ENCODE peak calls at places on chromosome 16, in ten cellular contexts. V, J, B, M, G, H, T, K, C and R are unnamed samples.

GRCh38 chr16:50627419-50627818 is 53.7 kb downstream of the SNX20 start:
- DNase-seq in G (peak; percentile 68), H (no peak), J (no peak), B (no peak), C (peak; percentile 51), M (peak; percentile 68), T (no peak), V (no peak), K (no peak), R (no peak)

GRCh38 chr16:68447721-68448359 is 468 bp downstream of the SMPD3 start:
- DNase-seq in M (no peak), C (peak; percentile 15), H (no peak), K (no peak), B (no peak), J (no peak), V (no peak), G (no peak), T (no peak), R (no peak)

GRCh38 chr16:49492896-49493620 is 119.5 kb downstream of the C16orf78 start:
- DNase-seq in M (no peak), C (no peak), K (peak; percentile 7), G (no peak), T (no peak), B (no peak), V (no peak), J (no peak), H (no peak), R (no peak)

GRCh38 chr16:1990336-1991134 is 765 bp downstream of the SYNGR3 start:
- DNase-seq in V (no peak), M (no peak), K (peak; percentile 64), C (peak; percentile 41), J (no peak), G (no peak), B (no peak), T (no peak), H (no peak), R (no peak)

GRCh38 chr16:30941600-30942420 is 7.1 kb upstream of the ORAI3 start:
- DNase-seq in G (peak; percentile 82), C (peak; percentile 57), H (no peak), K (peak; percentile 62), B (peak; percentile 83), V (no peak), T (peak; percentile 18), M (peak; percentile 87), J (no peak), R (no peak)

GRCh38 chr16:83958842-83959565 is 6.0 kb downstream of the OSGIN1 start:
- DNase-seq in V (no peak), T (no peak), M (no peak), K (no peak), G (no peak), J (no peak), C (no peak), H (no peak), B (no peak), R (no peak)

GRCh38 chr16:4369006-4369766 is 2.5 kb upstream of the VASN start:
- DNase-seq in T (no peak), H (no peak), B (peak; percentile 63), M (peak; percentile 62), K (no peak), V (no peak), J (no peak), C (no peak), G (peak; percentile 75), R (no peak)

GRCh38 chr16:88558457-88559442 is 11.5 kb upstream of the ZC3H18 start:
- DNase-seq in B (peak; percentile 77), K (no peak), J (no peak), M (peak; percentile 56), V (no peak), T (no peak), G (peak; percentile 73), C (no peak), H (no peak), R (no peak)

GRCh38 chr16:70737377-70738082 is 51.7 kb upstream of the MTSS2 start:
- DNase-seq in H (no peak), G (no peak), M (peak; percentile 93), K (peak; percentile 34), J (peak; percentile 97), T (no peak), B (peak; percentile 92), V (no peak), C (peak; percentile 17), R (peak; percentile 95)

GRCh38 chr16:22628994-22629393 is 118.3 kb downstream of the NPIPB5 start:
- DNase-seq in C (no peak), M (no peak), J (no peak), V (no peak), T (no peak), K (no peak), B (no peak), H (no peak), G (no peak), R (peak; percentile 83)

GRCh38 chr16:57128787-57129389 is 36.5 kb downstream of the CPNE2 start:
- DNase-seq in J (no peak), K (no peak), T (no peak), C (peak; percentile 22), H (no peak), G (no peak), M (no peak), V (no peak), B (no peak), R (no peak)

GRCh38 chr16:19810817-19811731 is 73.6 kb downstream of the GPRC5B start:
- DNase-seq in H (no peak), T (no peak), K (no peak), J (no peak), G (peak; percentile 79), C (no peak), M (peak; percentile 6), V (peak; percentile 27), B (peak; percentile 54), R (peak; percentile 34)

GRCh38 chr16:4375717-4376116 is 4.1 kb downstream of the VASN start:
- DNase-seq in K (no peak), T (no peak), G (peak; percentile 48), B (peak; percentile 69), C (no peak), J (no peak), M (peak; percentile 26), V (no peak), H (no peak), R (no peak)

GRCh38 chr16:19853973-19854876 is 30.4 kb downstream of the GPRC5B start:
- DNase-seq in B (no peak), T (no peak), V (no peak), K (no peak), M (no peak), H (no peak), J (no peak), C (no peak), G (no peak), R (no peak)

GRCh38 chr16:87860553-87861299 is 8.6 kb downstream of the SLC7A5 start:
- DNase-seq in C (peak; percentile 28), T (no peak), K (no peak), G (no peak), J (no peak), H (no peak), B (peak; percentile 63), V (no peak), M (peak; percentile 46), R (no peak)

GRCh38 chr16:47676628-47677177 is 215.6 kb downstream of the PHKB start:
- DNase-seq in C (no peak), T (no peak), J (no peak), G (no peak), V (no peak), H (no peak), M (no peak), B (no peak), K (no peak), R (no peak)

GRCh38 chr16:15782573-15783365 is 74.1 kb downstream of the MYH11 start:
- DNase-seq in G (no peak), M (no peak), H (no peak), C (no peak), K (no peak), B (no peak), T (no peak), J (no peak), V (no peak), R (no peak)

GRCh38 chr16:20102521-20102920 is 28.8 kb upstream of the GPR139 start:
- DNase-seq in M (no peak), H (no peak), G (no peak), C (no peak), V (no peak), K (no peak), T (no peak), J (no peak), B (no peak), R (no peak)

GRCh38 chr16:19655242-19655777 is 62.7 kb downstream of the KNOP1 start:
- DNase-seq in H (no peak), M (no peak), V (no peak), T (no peak), K (no peak), B (no peak), J (no peak), C (no peak), G (no peak), R (no peak)

GRCh38 chr16:68668266-68668665 is 23.2 kb downstream of the CDH3 start:
- DNase-seq in B (no peak), C (no peak), V (no peak), M (peak; percentile 54), G (no peak), T (no peak), K (no peak), H (no peak), J (peak; percentile 61), R (no peak)

GRCh38 chr16:49634235-49635008 is 221.5 kb downstream of the ZNF423 start:
- DNase-seq in M (no peak), G (no peak), B (no peak), V (peak; percentile 43), J (no peak), C (no peak), K (no peak), T (no peak), H (no peak), R (peak; percentile 75)

GRCh38 chr16:64893386-64893785 is 228.5 kb downstream of the CDH11 start:
- DNase-seq in B (no peak), J (no peak), T (no peak), C (no peak), M (peak; percentile 16), H (no peak), K (no peak), G (no peak), V (no peak), R (no peak)

GRCh38 chr16:18800674-18801196 is 614 bp downstream of the ARL6IP1 start:
- DNase-seq in T (no peak), C (no peak), K (no peak), V (no peak), M (peak; percentile 30), G (peak; percentile 23), J (no peak), H (no peak), B (no peak), R (no peak)

GRCh38 chr16:88799569-88800276 is 3.9 kb upstream of the CDT1 start:
- DNase-seq in T (no peak), G (no peak), C (no peak), K (no peak), H (no peak), V (no peak), M (no peak), J (no peak), B (no peak), R (no peak)

GRCh38 chr16:23155445-23156049 is 6.3 kb upstream of the USP31 start:
- DNase-seq in B (no peak), V (no peak), H (no peak), G (no peak), K (no peak), J (no peak), T (no peak), C (no peak), M (no peak), R (peak; percentile 15)

GRCh38 chr16:48499822-48500440 is 110.0 kb downstream of the N4BP1 start:
- DNase-seq in B (peak; percentile 69), C (no peak), G (peak; percentile 56), T (no peak), J (peak; percentile 80), H (no peak), K (no peak), V (no peak), M (peak; percentile 64), R (no peak)

GRCh38 chr16:2979669-2980226 is 498 bp downstream of the PKMYT1 start:
- DNase-seq in T (no peak), B (no peak), V (no peak), C (no peak), K (no peak), G (no peak), H (no peak), M (no peak), J (no peak), R (no peak)

GRCh38 chr16:86669937-86670772 is 91.8 kb downstream of the FOXL1 start:
- DNase-seq in V (no peak), M (no peak), J (no peak), G (no peak), T (no peak), K (no peak), C (no peak), B (no peak), H (no peak), R (no peak)